ENCODE peak calls at places on chromosomes 12 and 14, in six cellular contexts. N is K562, Q is H1, I is NT2/D1, A is HepG2, P is GM12878. O is an unnamed sample.

GRCh38 chr14:34363733-34364134 is 98.3 kb downstream of the SPTSSA start:
- DNase-seq in N (no peak), Q (no peak), I (no peak), A (no peak), P (no peak), O (no peak)

GRCh38 chr14:88986146-88986841 is 161.8 kb downstream of the TTC8 start:
- DNase-seq in N (no peak), Q (no peak), I (no peak), A (no peak), P (no peak), O (peak)

GRCh38 chr12:132648616-132649225 is 30.1 kb downstream of the P2RX2 start:
- DNase-seq in N (no peak), Q (no peak), I (no peak), A (no peak), P (no peak), O (no peak)

GRCh38 chr12:47650469-47650868 is 55.4 kb downstream of the RPAP3 start:
- DNase-seq in N (no peak), Q (no peak), I (no peak), A (no peak), P (no peak), O (no peak)

GRCh38 chr12:401235-402126 is at the start of gene CCDC77:
- DNase-seq in N (peak), Q (peak), I (peak), A (peak), P (peak), O (peak)

GRCh38 chr14:32201816-32202467 is at the start of gene RNU6-7:
- DNase-seq in N (no peak), Q (no peak), I (no peak), A (peak), P (no peak), O (no peak)

GRCh38 chr14:101499080-101499479 is 62.2 kb upstream of the DIO3 start:
- DNase-seq in N (no peak), Q (no peak), I (no peak), A (no peak), P (no peak), O (no peak)

GRCh38 chr12:80291108-80291754 is 152.8 kb upstream of the PTPRQ start:
- DNase-seq in N (no peak), Q (no peak), I (no peak), A (no peak), P (peak), O (no peak)

GRCh38 chr12:121718653-121719239 is 6.2 kb downstream of the TMEM120B start:
- DNase-seq in N (peak), Q (no peak), I (no peak), A (no peak), P (no peak), O (no peak)

GRCh38 chr12:57842342-57843294 is 3.9 kb downstream of the CTDSP2 start:
- DNase-seq in N (no peak), Q (no peak), I (no peak), A (no peak), P (no peak), O (no peak)

GRCh38 chr14:53468876-53469275 is 315.8 kb upstream of the DDHD1 start:
- DNase-seq in N (no peak), Q (no peak), I (no peak), A (no peak), P (no peak), O (no peak)

GRCh38 chr12:32891956-32892355 is 4.6 kb downstream of the PKP2 start:
- DNase-seq in N (no peak), Q (no peak), I (peak), A (peak), P (no peak), O (no peak)

GRCh38 chr14:71932229-71932951 is at the start of gene RGS6:
- DNase-seq in N (no peak), Q (peak), I (peak), A (peak), P (no peak), O (peak)

GRCh38 chr12:68957273-68957672 is 24.3 kb upstream of the CPM start:
- DNase-seq in N (no peak), Q (no peak), I (no peak), A (no peak), P (no peak), O (no peak)

GRCh38 chr14:105841022-105842009 is 314.9 kb downstream of the TMEM121 start:
- DNase-seq in N (no peak), Q (no peak), I (no peak), A (no peak), P (no peak), O (no peak)

GRCh38 chr14:91311284-91311662 is 66.8 kb upstream of the GPR68 start:
- DNase-seq in N (no peak), Q (no peak), I (no peak), A (no peak), P (no peak), O (no peak)

GRCh38 chr12:18139989-18140596 is 50.1 kb upstream of the RERGL start:
- DNase-seq in N (peak), Q (no peak), I (peak), A (peak), P (no peak), O (no peak)

GRCh38 chr14:32762886-32763285 is 175.8 kb upstream of the NPAS3 start:
- DNase-seq in N (no peak), Q (no peak), I (no peak), A (no peak), P (no peak), O (no peak)

GRCh38 chr12:52097045-52097666 is 17.7 kb downstream of the SMIM41 start:
- DNase-seq in N (no peak), Q (no peak), I (no peak), A (no peak), P (no peak), O (no peak)

GRCh38 chr12:69024413-69024812 is 91.4 kb upstream of the CPM start:
- DNase-seq in N (no peak), Q (no peak), I (no peak), A (no peak), P (no peak), O (peak)

GRCh38 chr14:35405304-35405996 is 901 bp upstream of the NFKBIA start:
- DNase-seq in N (no peak), Q (no peak), I (no peak), A (peak), P (no peak), O (no peak)

GRCh38 chr12:132847363-132848356 is 19.0 kb upstream of the GOLGA3 start:
- DNase-seq in N (no peak), Q (peak), I (peak), A (no peak), P (no peak), O (no peak)

GRCh38 chr14:64728856-64729255 is 24.6 kb downstream of the PLEKHG3 start:
- DNase-seq in N (no peak), Q (no peak), I (no peak), A (no peak), P (no peak), O (no peak)

GRCh38 chr12:79378496-79378895 is 312.3 kb downstream of the PAWR start:
- DNase-seq in N (no peak), Q (no peak), I (no peak), A (no peak), P (no peak), O (no peak)

GRCh38 chr14:101665478-101666078 is 95.9 kb upstream of the PPP2R5C start:
- DNase-seq in N (peak), Q (no peak), I (peak), A (peak), P (no peak), O (peak)

GRCh38 chr12:31008241-31008711 is 65.4 kb upstream of the DDX11 start:
- DNase-seq in N (no peak), Q (no peak), I (no peak), A (no peak), P (no peak), O (no peak)

GRCh38 chr12:116863275-116863767 is 17.9 kb downstream of the HRK start:
- DNase-seq in N (peak), Q (peak), I (no peak), A (peak), P (no peak), O (peak)

GRCh38 chr12:96350982-96351381 is 49.3 kb downstream of the CDK17 start:
- DNase-seq in N (no peak), Q (no peak), I (no peak), A (no peak), P (no peak), O (no peak)

GRCh38 chr14:72892879-72893635 is 844 bp downstream of the DPF3 start:
- DNase-seq in N (peak), Q (no peak), I (no peak), A (no peak), P (no peak), O (no peak)

GRCh38 chr12:75842119-75842518 is 189.5 kb downstream of the PHLDA1 start:
- DNase-seq in N (no peak), Q (no peak), I (no peak), A (no peak), P (no peak), O (no peak)

GRCh38 chr12:78697817-78698415 is 166.7 kb upstream of the SYT1 start:
- DNase-seq in N (no peak), Q (no peak), I (no peak), A (no peak), P (no peak), O (no peak)

GRCh38 chr12:124898200-124898950 is 16.1 kb downstream of the UBC start:
- DNase-seq in N (peak), Q (peak), I (no peak), A (peak), P (no peak), O (no peak)

GRCh38 chr12:108821407-108822397 is 35.7 kb downstream of the SSH1 start:
- DNase-seq in N (no peak), Q (no peak), I (no peak), A (no peak), P (no peak), O (no peak)

GRCh38 chr14:37122288-37122687 is 50.1 kb downstream of the SLC25A21 start:
- DNase-seq in N (no peak), Q (no peak), I (no peak), A (peak), P (no peak), O (peak)

GRCh38 chr14:74290415-74290814 is 12.3 kb downstream of the ABCD4 start:
- DNase-seq in N (peak), Q (no peak), I (peak), A (no peak), P (no peak), O (no peak)

DNA sequence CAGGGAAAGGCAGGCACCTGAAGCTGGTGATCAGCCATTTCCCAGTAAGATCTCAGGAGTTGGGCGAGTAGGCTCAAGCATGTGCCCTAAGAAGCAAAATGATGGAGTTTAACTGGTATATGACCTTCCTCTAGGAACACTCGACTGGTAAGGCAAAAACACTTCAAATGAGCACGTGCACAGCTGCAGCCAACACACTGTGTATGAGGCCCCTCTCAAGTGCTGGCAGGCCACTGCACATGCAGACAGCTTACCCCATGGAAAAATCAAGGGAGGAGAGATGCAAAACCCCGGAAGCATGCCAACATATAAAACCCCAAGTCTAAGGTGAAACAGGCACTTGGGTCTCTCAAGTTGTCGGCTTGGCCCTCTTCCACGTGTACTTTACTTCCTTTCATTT is 39.2 kb downstream of the TTLL5 start:
- DNase-seq in N (no peak), Q (no peak), I (no peak), A (no peak), P (no peak), O (no peak)
- H3K9ac ChIP-seq in N (no peak), Q (no peak), I (no peak), A (no peak), P (no peak), O (no peak)

GRCh38 chr12:86389949-86390348 is 133.8 kb upstream of the MGAT4C start:
- DNase-seq in N (no peak), Q (no peak), I (no peak), A (no peak), P (no peak), O (no peak)
- TF ChIP-seq ZNF274 in N (no peak), Q (no peak), I (no peak), A (no peak), P (no peak), O (no peak)

DNA sequence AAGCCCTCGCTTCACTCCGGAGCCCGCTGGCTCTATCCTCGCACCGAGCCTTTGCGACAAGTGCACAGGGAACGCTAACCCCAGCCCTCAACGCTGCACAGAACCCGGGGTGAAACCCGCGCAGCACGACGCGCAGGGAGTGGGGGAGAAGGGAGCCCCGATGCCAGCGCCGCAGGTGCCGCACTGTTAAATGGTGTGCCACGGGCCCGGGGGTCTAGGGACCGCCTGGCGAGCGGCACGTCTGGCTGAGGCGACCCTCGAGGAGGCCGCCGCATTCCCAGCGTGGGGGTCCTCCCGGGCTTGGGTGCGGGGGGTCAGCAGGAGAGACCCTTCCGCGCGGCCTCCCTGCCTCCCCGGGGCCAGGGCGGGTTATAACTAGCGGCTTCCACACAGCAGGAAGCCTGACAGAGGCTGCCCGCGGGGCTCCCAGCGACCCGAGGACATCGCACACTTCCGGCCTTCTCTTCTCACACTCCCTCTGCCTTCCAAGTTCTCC is 23.8 kb upstream of the LRTM2 start:
- DNase-seq in N (no peak), Q (no peak), I (no peak), A (no peak), P (no peak), O (no peak)
- H3K9ac ChIP-seq in N (no peak), Q (no peak), I (peak), A (no peak), P (peak), O (peak)

DNA sequence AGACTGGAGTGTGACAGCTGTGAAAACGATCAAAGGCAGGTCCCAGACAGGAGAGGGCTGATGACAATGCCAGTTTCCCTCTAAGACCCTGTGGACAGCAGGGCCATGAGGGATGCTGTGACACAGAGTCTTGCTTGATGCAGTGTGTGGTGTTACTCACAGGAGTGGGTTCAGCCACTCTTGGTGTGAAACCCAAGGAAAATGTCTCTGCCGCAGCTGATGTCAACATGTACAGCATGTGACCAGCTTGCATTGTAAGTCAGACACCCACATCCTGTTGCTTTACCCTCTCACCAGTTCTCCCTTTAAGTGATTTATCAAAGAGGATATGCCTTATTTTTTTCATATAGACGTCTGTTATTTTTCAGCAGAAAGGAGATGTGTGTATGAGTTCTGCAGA is 268.6 kb downstream of the BTG1 start:
- DNase-seq in N (no peak), Q (no peak), I (no peak), A (no peak), P (peak), O (no peak)
- TF ChIP-seq ZNF274 in N (no peak), Q (no peak), I (no peak), A (no peak), P (no peak), O (no peak)